ENCODE peak calls at places on chromosomes 13 and 19, in nine cellular contexts. One of them, this sample, is unnamed.

GRCh38 chr19:53872762-53873161 is 5.1 kb downstream of the MYADM start:
- DNase-seq in cardiac muscle cell: no peak
- DNase-seq in IMR-90: no peak
- DNase-seq in endodermal cell: peak; percentile 49
- DNase-seq in fibroblast of lung: no peak
- DNase-seq in AG04450: no peak
- DNase-seq in CD4-positive, CD25-positive, alpha-beta regulatory T cell: no peak
- DNase-seq in neural progenitor cell: no peak
- DNase-seq in caudate nucleus: no peak
- DNase-seq in this sample: no peak

GRCh38 chr19:42092350-42092749 is 16.4 kb downstream of the ZNF574 start:
- DNase-seq in caudate nucleus: no peak
- DNase-seq in IMR-90: no peak
- DNase-seq in endodermal cell: peak; percentile 77
- DNase-seq in AG04450: no peak
- DNase-seq in fibroblast of lung: no peak
- DNase-seq in CD4-positive, CD25-positive, alpha-beta regulatory T cell: peak; percentile 15
- DNase-seq in neural progenitor cell: no peak
- DNase-seq in cardiac muscle cell: peak; percentile 25
- DNase-seq in this sample: no peak

GRCh38 chr13:49112782-49113525 is 107.2 kb upstream of the MLNR start:
- DNase-seq in IMR-90: peak; percentile 4
- DNase-seq in endodermal cell: no peak
- DNase-seq in CD4-positive, CD25-positive, alpha-beta regulatory T cell: no peak
- DNase-seq in neural progenitor cell: peak; percentile 58
- DNase-seq in AG04450: no peak
- DNase-seq in caudate nucleus: no peak
- DNase-seq in cardiac muscle cell: peak; percentile 37
- DNase-seq in fibroblast of lung: peak; percentile 21
- DNase-seq in this sample: no peak

GRCh38 chr19:9150650-9151049 is 10.5 kb downstream of the ZNF317 start:
- DNase-seq in endodermal cell: no peak
- DNase-seq in neural progenitor cell: no peak
- DNase-seq in fibroblast of lung: no peak
- DNase-seq in cardiac muscle cell: no peak
- DNase-seq in caudate nucleus: no peak
- DNase-seq in IMR-90: no peak
- DNase-seq in CD4-positive, CD25-positive, alpha-beta regulatory T cell: no peak
- DNase-seq in AG04450: no peak
- DNase-seq in this sample: no peak

GRCh38 chr19:2380567-2380966 is 20.5 kb downstream of the TMPRSS9 start:
- DNase-seq in endodermal cell: no peak
- DNase-seq in IMR-90: no peak
- DNase-seq in cardiac muscle cell: no peak
- DNase-seq in neural progenitor cell: no peak
- DNase-seq in caudate nucleus: no peak
- DNase-seq in fibroblast of lung: no peak
- DNase-seq in CD4-positive, CD25-positive, alpha-beta regulatory T cell: no peak
- DNase-seq in AG04450: no peak
- DNase-seq in this sample: no peak

GRCh38 chr19:49930483-49931011 is 1.2 kb upstream of the NUP62 start:
- DNase-seq in caudate nucleus: no peak
- DNase-seq in endodermal cell: peak; percentile 76
- DNase-seq in IMR-90: no peak
- DNase-seq in cardiac muscle cell: peak; percentile 27
- DNase-seq in AG04450: no peak
- DNase-seq in fibroblast of lung: no peak
- DNase-seq in neural progenitor cell: no peak
- DNase-seq in CD4-positive, CD25-positive, alpha-beta regulatory T cell: peak; percentile 18
- DNase-seq in this sample: no peak

GRCh38 chr19:4962085-4962619 is 6.8 kb upstream of the KDM4B start:
- DNase-seq in endodermal cell: no peak
- DNase-seq in CD4-positive, CD25-positive, alpha-beta regulatory T cell: no peak
- DNase-seq in neural progenitor cell: no peak
- DNase-seq in caudate nucleus: no peak
- DNase-seq in cardiac muscle cell: no peak
- DNase-seq in IMR-90: no peak
- DNase-seq in fibroblast of lung: no peak
- DNase-seq in AG04450: no peak
- DNase-seq in this sample: no peak

GRCh38 chr19:57802269-57802668 is 12.4 kb downstream of the ZNF552 start:
- DNase-seq in neural progenitor cell: no peak
- DNase-seq in endodermal cell: peak; percentile 77
- DNase-seq in AG04450: no peak
- DNase-seq in IMR-90: no peak
- DNase-seq in caudate nucleus: no peak
- DNase-seq in fibroblast of lung: no peak
- DNase-seq in CD4-positive, CD25-positive, alpha-beta regulatory T cell: no peak
- DNase-seq in cardiac muscle cell: no peak
- DNase-seq in this sample: no peak

GRCh38 chr13:114079601-114080536 is 52.6 kb downstream of the RASA3 start:
- DNase-seq in caudate nucleus: no peak
- DNase-seq in IMR-90: no peak
- DNase-seq in fibroblast of lung: no peak
- DNase-seq in AG04450: no peak
- DNase-seq in neural progenitor cell: no peak
- DNase-seq in CD4-positive, CD25-positive, alpha-beta regulatory T cell: no peak
- DNase-seq in cardiac muscle cell: no peak
- DNase-seq in endodermal cell: peak; percentile 38
- DNase-seq in this sample: no peak

GRCh38 chr13:33119886-33120543 is 103.8 kb downstream of the KL start:
- DNase-seq in endodermal cell: no peak
- DNase-seq in neural progenitor cell: no peak
- DNase-seq in IMR-90: peak; percentile 39
- DNase-seq in caudate nucleus: no peak
- DNase-seq in cardiac muscle cell: no peak
- DNase-seq in AG04450: no peak
- DNase-seq in fibroblast of lung: no peak
- DNase-seq in CD4-positive, CD25-positive, alpha-beta regulatory T cell: no peak
- DNase-seq in this sample: no peak

GRCh38 chr19:51501594-51502263 is at the start of gene SIGLEC12:
- DNase-seq in AG04450: no peak
- DNase-seq in endodermal cell: no peak
- DNase-seq in caudate nucleus: peak; percentile 7
- DNase-seq in CD4-positive, CD25-positive, alpha-beta regulatory T cell: no peak
- DNase-seq in IMR-90: no peak
- DNase-seq in fibroblast of lung: no peak
- DNase-seq in neural progenitor cell: no peak
- DNase-seq in cardiac muscle cell: no peak
- DNase-seq in this sample: no peak

GRCh38 chr19:43290568-43291359 is 21.4 kb upstream of the PSG9 start:
- DNase-seq in cardiac muscle cell: peak; percentile 14
- DNase-seq in AG04450: no peak
- DNase-seq in IMR-90: no peak
- DNase-seq in endodermal cell: no peak
- DNase-seq in caudate nucleus: no peak
- DNase-seq in fibroblast of lung: peak; percentile 13
- DNase-seq in neural progenitor cell: no peak
- DNase-seq in CD4-positive, CD25-positive, alpha-beta regulatory T cell: no peak
- DNase-seq in this sample: no peak

GRCh38 chr13:101881593-101881992 is 429.1 kb downstream of the ITGBL1 start:
- DNase-seq in endodermal cell: no peak
- DNase-seq in IMR-90: no peak
- DNase-seq in cardiac muscle cell: no peak
- DNase-seq in AG04450: no peak
- DNase-seq in neural progenitor cell: no peak
- DNase-seq in fibroblast of lung: no peak
- DNase-seq in CD4-positive, CD25-positive, alpha-beta regulatory T cell: no peak
- DNase-seq in caudate nucleus: peak; percentile 2
- DNase-seq in this sample: no peak

GRCh38 chr19:34662919-34663318 is 14.0 kb downstream of the SCGB2B2 start:
- DNase-seq in IMR-90: no peak
- DNase-seq in caudate nucleus: no peak
- DNase-seq in CD4-positive, CD25-positive, alpha-beta regulatory T cell: no peak
- DNase-seq in AG04450: no peak
- DNase-seq in neural progenitor cell: peak; percentile 53
- DNase-seq in cardiac muscle cell: peak; percentile 17
- DNase-seq in endodermal cell: peak; percentile 74
- DNase-seq in fibroblast of lung: no peak
- DNase-seq in this sample: no peak

GRCh38 chr19:10760268-10760944 is 42.5 kb downstream of the DNM2 start:
- DNase-seq in cardiac muscle cell: no peak
- DNase-seq in endodermal cell: no peak
- DNase-seq in fibroblast of lung: no peak
- DNase-seq in CD4-positive, CD25-positive, alpha-beta regulatory T cell: peak; percentile 19
- DNase-seq in AG04450: no peak
- DNase-seq in caudate nucleus: no peak
- DNase-seq in neural progenitor cell: no peak
- DNase-seq in IMR-90: no peak
- DNase-seq in this sample: no peak
- H3K27ac ChIP-seq in cardiac muscle cell: peak overlapping the region; percentile 48
- H3K27ac ChIP-seq in endodermal cell: no peak overlapping the region
- H3K27ac ChIP-seq in fibroblast of lung: no peak overlapping the region
- H3K27ac ChIP-seq in CD4-positive, CD25-positive, alpha-beta regulatory T cell: peak overlapping the region; percentile 84
- H3K27ac ChIP-seq in AG04450: no peak overlapping the region
- H3K27ac ChIP-seq in caudate nucleus: no peak overlapping the region
- H3K27ac ChIP-seq in neural progenitor cell: no peak overlapping the region
- H3K27ac ChIP-seq in IMR-90: no peak overlapping the region
- H3K27ac ChIP-seq in this sample: peak overlapping the region; percentile 78

GRCh38 chr13:21800847-21801616 is 130.2 kb downstream of the FGF9 start:
- DNase-seq in neural progenitor cell: no peak
- DNase-seq in IMR-90: peak; percentile 24
- DNase-seq in endodermal cell: no peak
- DNase-seq in fibroblast of lung: no peak
- DNase-seq in cardiac muscle cell: no peak
- DNase-seq in caudate nucleus: no peak
- DNase-seq in CD4-positive, CD25-positive, alpha-beta regulatory T cell: no peak
- DNase-seq in AG04450: no peak
- DNase-seq in this sample: no peak

GRCh38 chr13:21798181-21798580 is 127.3 kb downstream of the FGF9 start:
- DNase-seq in CD4-positive, CD25-positive, alpha-beta regulatory T cell: no peak
- DNase-seq in cardiac muscle cell: no peak
- DNase-seq in IMR-90: no peak
- DNase-seq in neural progenitor cell: no peak
- DNase-seq in fibroblast of lung: no peak
- DNase-seq in endodermal cell: no peak
- DNase-seq in caudate nucleus: no peak
- DNase-seq in AG04450: no peak
- DNase-seq in this sample: no peak

DNA sequence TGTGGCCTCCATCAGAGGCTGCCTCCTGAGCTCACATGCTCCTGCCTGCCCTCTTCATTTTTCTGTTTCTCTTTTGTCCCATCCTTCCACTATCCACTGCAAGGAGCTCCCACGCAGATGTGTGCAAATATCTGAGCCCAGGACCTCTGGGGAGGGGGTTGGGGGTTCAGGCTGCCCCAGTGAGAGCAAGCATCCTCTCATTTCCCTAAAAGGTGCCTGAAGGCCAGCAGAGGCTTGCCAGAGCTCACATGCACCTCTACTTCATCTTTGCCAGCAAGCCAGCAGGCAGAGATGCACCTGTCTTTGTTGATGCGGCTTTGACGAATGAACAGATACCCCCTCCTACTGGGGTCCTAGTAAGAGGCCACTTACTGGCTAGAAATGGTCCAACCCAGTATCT is 128.8 kb downstream of the FGF9 start:
- DNase-seq in fibroblast of lung: no peak
- DNase-seq in endodermal cell: no peak
- DNase-seq in caudate nucleus: no peak
- DNase-seq in neural progenitor cell: no peak
- DNase-seq in cardiac muscle cell: no peak
- DNase-seq in IMR-90: no peak
- DNase-seq in CD4-positive, CD25-positive, alpha-beta regulatory T cell: no peak
- DNase-seq in AG04450: no peak
- DNase-seq in this sample: no peak
- H3K27ac ChIP-seq in fibroblast of lung: no peak overlapping the region
- H3K27ac ChIP-seq in endodermal cell: no peak overlapping the region
- H3K27ac ChIP-seq in caudate nucleus: no peak overlapping the region
- H3K27ac ChIP-seq in neural progenitor cell: no peak overlapping the region
- H3K27ac ChIP-seq in cardiac muscle cell: no peak overlapping the region
- H3K27ac ChIP-seq in IMR-90: no peak overlapping the region
- H3K27ac ChIP-seq in CD4-positive, CD25-positive, alpha-beta regulatory T cell: no peak overlapping the region
- H3K27ac ChIP-seq in AG04450: no peak overlapping the region
- H3K27ac ChIP-seq in this sample: no peak overlapping the region

GRCh38 chr19:16611121-16611520 is 16.9 kb downstream of the MED26 start:
- DNase-seq in IMR-90: no peak
- DNase-seq in CD4-positive, CD25-positive, alpha-beta regulatory T cell: no peak
- DNase-seq in AG04450: no peak
- DNase-seq in neural progenitor cell: no peak
- DNase-seq in fibroblast of lung: no peak
- DNase-seq in caudate nucleus: no peak
- DNase-seq in endodermal cell: no peak
- DNase-seq in cardiac muscle cell: no peak
- DNase-seq in this sample: no peak

GRCh38 chr19:16609511-16609910 is 18.5 kb downstream of the MED26 start:
- DNase-seq in cardiac muscle cell: no peak
- DNase-seq in CD4-positive, CD25-positive, alpha-beta regulatory T cell: no peak
- DNase-seq in IMR-90: no peak
- DNase-seq in caudate nucleus: no peak
- DNase-seq in AG04450: no peak
- DNase-seq in neural progenitor cell: no peak
- DNase-seq in fibroblast of lung: no peak
- DNase-seq in endodermal cell: no peak
- DNase-seq in this sample: no peak

GRCh38 chr19:16605552-16605951 is 22.5 kb downstream of the MED26 start:
- DNase-seq in AG04450: no peak
- DNase-seq in caudate nucleus: no peak
- DNase-seq in neural progenitor cell: no peak
- DNase-seq in cardiac muscle cell: no peak
- DNase-seq in fibroblast of lung: no peak
- DNase-seq in CD4-positive, CD25-positive, alpha-beta regulatory T cell: no peak
- DNase-seq in endodermal cell: no peak
- DNase-seq in IMR-90: no peak
- DNase-seq in this sample: no peak

GRCh38 chr19:16607819-16608218 is 20.2 kb downstream of the MED26 start:
- DNase-seq in IMR-90: no peak
- DNase-seq in neural progenitor cell: no peak
- DNase-seq in fibroblast of lung: no peak
- DNase-seq in CD4-positive, CD25-positive, alpha-beta regulatory T cell: no peak
- DNase-seq in caudate nucleus: no peak
- DNase-seq in cardiac muscle cell: no peak
- DNase-seq in AG04450: no peak
- DNase-seq in endodermal cell: no peak
- DNase-seq in this sample: no peak

GRCh38 chr19:16608290-16608704 is 19.7 kb downstream of the MED26 start:
- DNase-seq in AG04450: peak; percentile 56
- DNase-seq in neural progenitor cell: no peak
- DNase-seq in fibroblast of lung: peak; percentile 91
- DNase-seq in endodermal cell: no peak
- DNase-seq in CD4-positive, CD25-positive, alpha-beta regulatory T cell: no peak
- DNase-seq in cardiac muscle cell: peak; percentile 90
- DNase-seq in IMR-90: peak; percentile 91
- DNase-seq in caudate nucleus: no peak
- DNase-seq in this sample: no peak
- H3K27ac ChIP-seq in AG04450: peak overlapping the region; percentile 52
- H3K27ac ChIP-seq in neural progenitor cell: no peak overlapping the region
- H3K27ac ChIP-seq in fibroblast of lung: no peak overlapping the region
- H3K27ac ChIP-seq in endodermal cell: no peak overlapping the region
- H3K27ac ChIP-seq in CD4-positive, CD25-positive, alpha-beta regulatory T cell: no peak overlapping the region
- H3K27ac ChIP-seq in cardiac muscle cell: no peak overlapping the region
- H3K27ac ChIP-seq in IMR-90: no peak overlapping the region
- H3K27ac ChIP-seq in caudate nucleus: peak overlapping the region; percentile 46
- H3K27ac ChIP-seq in this sample: no peak overlapping the region

DNA sequence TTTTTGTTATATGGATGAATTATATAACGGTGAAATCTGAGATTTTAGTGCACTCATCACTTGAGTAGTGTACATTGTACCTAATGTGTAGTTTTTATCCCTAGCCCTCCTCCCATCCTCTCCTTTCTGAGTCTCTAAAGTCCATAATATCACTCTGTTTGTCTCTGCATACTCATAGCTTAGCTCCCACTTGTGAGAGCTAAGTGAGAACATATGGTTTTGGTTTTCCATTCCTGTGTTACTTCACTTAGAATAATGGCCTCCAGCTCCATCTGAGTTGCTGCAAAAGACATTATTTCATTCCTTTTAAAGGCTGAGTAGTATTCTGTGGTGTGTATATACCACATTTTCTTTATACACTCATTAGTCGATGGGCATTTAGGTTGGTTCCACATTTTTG is 94.0 kb downstream of the SLC10A2 start:
- DNase-seq in caudate nucleus: no peak
- DNase-seq in AG04450: no peak
- DNase-seq in fibroblast of lung: no peak
- DNase-seq in IMR-90: no peak
- DNase-seq in neural progenitor cell: no peak
- DNase-seq in cardiac muscle cell: no peak
- DNase-seq in endodermal cell: no peak
- DNase-seq in CD4-positive, CD25-positive, alpha-beta regulatory T cell: no peak
- DNase-seq in this sample: no peak
- H3K27ac ChIP-seq in caudate nucleus: no peak overlapping the region
- H3K27ac ChIP-seq in AG04450: no peak overlapping the region
- H3K27ac ChIP-seq in fibroblast of lung: no peak overlapping the region
- H3K27ac ChIP-seq in IMR-90: no peak overlapping the region
- H3K27ac ChIP-seq in neural progenitor cell: no peak overlapping the region
- H3K27ac ChIP-seq in cardiac muscle cell: no peak overlapping the region
- H3K27ac ChIP-seq in endodermal cell: no peak overlapping the region
- H3K27ac ChIP-seq in CD4-positive, CD25-positive, alpha-beta regulatory T cell: no peak overlapping the region
- H3K27ac ChIP-seq in this sample: no peak overlapping the region